ENCODE peak calls at places on chromosomes 13 and 19, in five cellular contexts. W is coronary artery, U is OCI-LY7, M is heart right ventricle, F is ascending aorta. X is an unnamed sample.
A peak's percentile ranks its signal among the peaks of the same experiment; 100 is the strongest.

GRCh38 chr13:40640845-40641458 is 25.5 kb downstream of the FOXO1 start:
- DNase-seq in W (no peak), U (no peak), M (no peak), F (no peak), X (no peak)

GRCh38 chr19:12365372-12366162 is at the start of gene ZNF442:
- DNase-seq in W (peak; percentile 98), U (peak; percentile 78), M (peak; percentile 94), F (peak; percentile 84), X (peak; percentile 98)

GRCh38 chr13:80444240-80445015 is 103.5 kb upstream of the SPRY2 start:
- DNase-seq in W (no peak), U (no peak), M (no peak), F (no peak), X (no peak)

GRCh38 chr19:2440515-2440914 is 13.1 kb upstream of the TIMM13 start:
- DNase-seq in W (no peak), U (no peak), M (no peak), F (no peak), X (no peak)

GRCh38 chr13:20995245-20995829 is 66.0 kb downstream of the LATS2 start:
- DNase-seq in W (peak; percentile 1), U (no peak), M (no peak), F (no peak), X (no peak)

GRCh38 chr19:41694196-41694595 is 6.1 kb upstream of the CEACAM7 start:
- DNase-seq in W (peak; percentile 50), U (no peak), M (no peak), F (no peak), X (no peak)

GRCh38 chr19:51771369-51771768 is 10.4 kb downstream of the FPR2 start:
- DNase-seq in W (no peak), U (no peak), M (no peak), F (no peak), X (no peak)

GRCh38 chr13:23618341-23618740 is 48.1 kb downstream of the TNFRSF19 start:
- DNase-seq in W (no peak), U (no peak), M (no peak), F (no peak), X (no peak)

GRCh38 chr19:34932494-34932893 is 5.8 kb downstream of the ZNF30 start:
- DNase-seq in W (no peak), U (no peak), M (no peak), F (no peak), X (no peak)

GRCh38 chr13:47337781-47338507 is 441.1 kb upstream of the HTR2A start:
- DNase-seq in W (no peak), U (no peak), M (no peak), F (no peak), X (no peak)

GRCh38 chr19:40279761-40280607 is 5.2 kb downstream of the AKT2 start:
- DNase-seq in W (no peak), U (peak; percentile 37), M (no peak), F (no peak), X (peak; percentile 68)

GRCh38 chr19:41801682-41802317 is 5.4 kb downstream of the CEACAM3 start:
- DNase-seq in W (no peak), U (no peak), M (no peak), F (no peak), X (no peak)

GRCh38 chr13:110538632-110539031 is 22.9 kb downstream of the RAB20 start:
- DNase-seq in W (no peak), U (no peak), M (peak; percentile 63), F (no peak), X (no peak)

DNA sequence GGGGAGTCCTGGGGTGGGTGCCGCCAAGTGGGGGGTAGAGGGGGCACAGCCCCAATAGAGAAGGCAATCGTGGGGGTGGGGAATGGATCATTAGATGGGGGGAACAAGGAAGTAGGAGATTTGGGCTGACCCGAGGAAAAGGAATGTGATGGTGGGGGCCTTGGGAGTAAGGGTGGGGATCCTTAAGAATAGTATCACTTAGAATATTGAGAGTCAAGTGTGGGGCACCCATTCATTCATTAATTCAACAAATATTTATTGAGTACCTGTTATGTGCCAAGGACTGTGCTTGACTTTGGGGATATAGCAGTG is 641 bp downstream of the PPP5C start:
- DNase-seq in W (no peak), U (no peak), M (no peak), F (no peak), X (no peak)
- H3K27ac ChIP-seq in W (peak overlapping the region; percentile 72), U (peak overlapping the region; percentile 75), M (peak overlapping the region; percentile 97), F (no peak overlapping the region), X (no peak overlapping the region)

GRCh38 chr19:7832781-7833180 is 2.8 kb downstream of the EVI5L start:
- DNase-seq in W (no peak), U (no peak), M (no peak), F (no peak), X (no peak)
- H3K27ac ChIP-seq in W (no peak overlapping the region), U (no peak overlapping the region), M (peak overlapping the region; percentile 11), F (no peak overlapping the region), X (no peak overlapping the region)

GRCh38 chr19:8004001-8004400 is 1.4 kb downstream of the ELAVL1 start:
- DNase-seq in W (no peak), U (no peak), M (no peak), F (no peak), X (no peak)
- H3K27ac ChIP-seq in W (no peak overlapping the region), U (peak overlapping the region; percentile 64), M (no peak overlapping the region), F (no peak overlapping the region), X (no peak overlapping the region)

GRCh38 chr13:109251958-109252357 is 534.4 kb downstream of the IRS2 start:
- DNase-seq in W (no peak), U (no peak), M (no peak), F (no peak), X (no peak)

GRCh38 chr13:109255457-109255856 is 530.9 kb downstream of the IRS2 start:
- DNase-seq in W (no peak), U (no peak), M (no peak), F (no peak), X (no peak)

GRCh38 chr13:109256866-109257760 is 529.3 kb downstream of the IRS2 start:
- DNase-seq in W (no peak), U (no peak), M (no peak), F (no peak), X (no peak)

GRCh38 chr13:109253316-109253715 is 533.1 kb downstream of the IRS2 start:
- DNase-seq in W (no peak), U (no peak), M (no peak), F (no peak), X (no peak)

DNA sequence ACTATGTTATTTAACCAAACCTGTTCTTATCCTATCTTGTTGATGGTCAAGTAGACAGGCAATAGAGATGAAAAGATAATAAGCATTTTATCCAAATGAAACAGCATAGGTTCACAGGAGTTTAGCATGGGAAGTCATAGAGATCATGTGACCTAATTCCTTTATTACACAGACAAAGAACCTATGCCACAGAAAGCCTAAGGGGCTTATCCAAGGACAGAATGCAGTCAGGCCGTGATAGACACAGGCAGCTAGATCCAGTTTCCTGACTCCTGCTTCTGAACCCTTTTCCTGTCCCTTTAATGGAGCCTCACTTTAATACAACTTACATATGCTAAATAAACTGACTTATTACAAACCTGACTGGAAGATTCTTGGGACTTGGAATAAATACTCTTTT is 532.1 kb downstream of the IRS2 start:
- DNase-seq in W (no peak), U (no peak), M (no peak), F (no peak), X (no peak)
- H3K27ac ChIP-seq in W (no peak overlapping the region), U (no peak overlapping the region), M (no peak overlapping the region), F (no peak overlapping the region), X (no peak overlapping the region)

GRCh38 chr13:112450118-112450517 is 74.0 kb downstream of the SPACA7 start:
- DNase-seq in W (no peak), U (no peak), M (no peak), F (no peak), X (no peak)
- H3K27ac ChIP-seq in W (no peak overlapping the region), U (no peak overlapping the region), M (no peak overlapping the region), F (no peak overlapping the region), X (no peak overlapping the region)

DNA sequence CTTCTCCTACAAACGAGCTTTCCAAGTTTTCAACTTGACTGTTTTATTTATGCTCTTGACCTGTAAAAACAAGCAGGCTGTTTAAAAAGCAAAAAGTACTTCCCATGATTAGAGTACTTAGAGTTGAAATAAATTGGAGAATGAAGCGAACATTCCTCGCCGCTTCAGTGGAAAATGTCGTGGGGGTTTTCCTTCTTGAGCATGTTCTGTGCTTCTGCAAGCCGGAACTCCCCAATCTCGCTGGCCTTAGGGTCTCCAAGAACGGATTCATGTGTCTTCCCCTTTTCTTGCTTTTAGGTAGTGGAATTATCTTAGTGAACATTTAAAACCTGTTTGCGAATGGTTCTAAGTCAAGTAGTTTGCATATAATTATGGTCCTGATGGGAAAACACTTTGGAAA is 103.6 kb upstream of the ZNF536 start:
- DNase-seq in W (no peak), U (no peak), M (no peak), F (no peak), X (no peak)
- H3K27ac ChIP-seq in W (no peak overlapping the region), U (no peak overlapping the region), M (no peak overlapping the region), F (no peak overlapping the region), X (no peak overlapping the region)

GRCh38 chr13:111541752-111542529 is 221.5 kb downstream of the TEX29 start:
- DNase-seq in W (peak; percentile 53), U (no peak), M (no peak), F (no peak), X (peak; percentile 39)
- H3K27ac ChIP-seq in W (no peak overlapping the region), U (no peak overlapping the region), M (no peak overlapping the region), F (no peak overlapping the region), X (no peak overlapping the region)

X was measured in kidney.